ENCODE peak calls at places on chromosomes 3 and 15, in four cellular contexts. Z, R, K and G are unnamed samples.

GRCh38 chr3:14467723-14468620 is 65.6 kb downstream of the SLC6A6 start:
- DNase-seq in Z (peak), K (peak), R (peak), G (peak)

GRCh38 chr3:146505496-146505895 is 36.1 kb upstream of the PLSCR2 start:
- DNase-seq in R (no peak), Z (no peak), K (no peak), G (no peak)

GRCh38 chr3:29453278-29453961 is 172.5 kb downstream of the RBMS3 start:
- DNase-seq in K (no peak), Z (no peak), R (no peak), G (no peak)

GRCh38 chr3:16842710-16843270 is 42.0 kb upstream of the PLCL2 start:
- DNase-seq in Z (no peak), K (no peak), R (no peak), G (no peak)

GRCh38 chr15:77607111-77607893 is 25.4 kb downstream of the LINGO1 start:
- DNase-seq in K (peak), Z (no peak), R (no peak), G (no peak)

GRCh38 chr3:46299608-46300460 is 54.1 kb upstream of the CCR2 start:
- DNase-seq in Z (no peak), K (no peak), R (no peak), G (no peak)

GRCh38 chr3:16432714-16433113 is 80.8 kb downstream of the RFTN1 start:
- DNase-seq in Z (no peak), R (no peak), K (no peak), G (no peak)

GRCh38 chr3:76442374-76442915 is 597.5 kb upstream of the ROBO2 start:
- DNase-seq in Z (no peak), R (no peak), K (no peak), G (no peak)

GRCh38 chr15:44726568-44727461 is 9.5 kb upstream of the TRIM69 start:
- DNase-seq in Z (peak), K (peak), R (peak), G (no peak)

GRCh38 chr3:10779293-10779805 is 36.7 kb upstream of the SLC6A11 start:
- DNase-seq in K (no peak), R (no peak), Z (no peak), G (no peak)

GRCh38 chr3:174331095-174331802 is 527.9 kb upstream of the NAALADL2 start:
- DNase-seq in Z (no peak), R (no peak), K (no peak), G (no peak)

GRCh38 chr15:80804970-80805495 is 25.9 kb downstream of the CEMIP start:
- DNase-seq in K (no peak), Z (no peak), R (peak), G (no peak)

GRCh38 chr3:119175869-119176756 is 2.7 kb downstream of the UPK1B start:
- DNase-seq in K (no peak), Z (peak), R (no peak), G (no peak)
- TF ChIP-seq HMGXB4 in K (no peak), Z (no peak), R (no peak), G (no peak)

DNA sequence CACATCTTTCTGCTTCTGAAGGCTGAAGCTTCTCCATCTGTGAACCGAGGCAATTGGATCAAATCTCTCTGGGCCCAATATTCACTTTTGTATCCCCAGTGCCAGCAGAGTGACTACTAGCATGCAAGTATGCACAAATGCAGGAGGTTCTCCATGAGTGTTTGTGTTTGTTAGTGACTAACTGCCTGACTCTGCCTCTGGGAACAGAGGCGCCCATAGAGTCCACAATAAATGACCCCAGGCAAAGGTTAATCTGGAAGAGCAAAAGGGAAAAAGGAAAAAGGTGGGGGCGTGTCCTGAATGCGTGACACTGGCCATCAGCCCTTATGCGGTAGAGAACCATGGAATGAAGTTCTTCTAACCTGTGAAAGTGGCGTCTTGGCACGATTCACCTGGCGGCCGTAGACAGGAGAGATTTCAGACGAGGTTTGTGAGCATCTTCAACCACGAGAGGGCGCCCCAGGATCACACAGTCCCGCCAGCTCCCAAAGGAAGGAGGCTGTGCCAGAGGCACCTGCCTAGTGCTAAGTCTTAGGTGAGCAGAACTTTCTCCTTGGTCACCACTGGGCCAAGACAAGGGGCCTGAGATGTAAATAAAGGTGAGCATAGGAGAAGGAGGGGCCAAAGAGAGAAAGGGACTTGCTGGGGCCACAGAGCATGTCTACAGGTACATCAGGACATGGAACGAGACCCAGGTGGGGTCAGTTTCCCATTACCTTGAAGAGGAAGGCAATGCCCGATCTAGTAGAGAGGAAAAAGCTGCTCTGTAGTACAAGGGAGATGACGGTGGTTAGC is 44.2 kb downstream of the RBPMS2 start:
- DNase-seq in R (peak), Z (peak), K (peak), G (peak)
- TF ChIP-seq HMGXB4 in R (peak), Z (no peak), K (no peak), G (peak)

GRCh38 chr15:51286816-51287215 is 51.6 kb downstream of the CYP19A1 start:
- DNase-seq in R (peak), K (no peak), Z (no peak), G (no peak)
- TF ChIP-seq HMGXB4 in R (no peak), K (no peak), Z (no peak), G (no peak)

DNA sequence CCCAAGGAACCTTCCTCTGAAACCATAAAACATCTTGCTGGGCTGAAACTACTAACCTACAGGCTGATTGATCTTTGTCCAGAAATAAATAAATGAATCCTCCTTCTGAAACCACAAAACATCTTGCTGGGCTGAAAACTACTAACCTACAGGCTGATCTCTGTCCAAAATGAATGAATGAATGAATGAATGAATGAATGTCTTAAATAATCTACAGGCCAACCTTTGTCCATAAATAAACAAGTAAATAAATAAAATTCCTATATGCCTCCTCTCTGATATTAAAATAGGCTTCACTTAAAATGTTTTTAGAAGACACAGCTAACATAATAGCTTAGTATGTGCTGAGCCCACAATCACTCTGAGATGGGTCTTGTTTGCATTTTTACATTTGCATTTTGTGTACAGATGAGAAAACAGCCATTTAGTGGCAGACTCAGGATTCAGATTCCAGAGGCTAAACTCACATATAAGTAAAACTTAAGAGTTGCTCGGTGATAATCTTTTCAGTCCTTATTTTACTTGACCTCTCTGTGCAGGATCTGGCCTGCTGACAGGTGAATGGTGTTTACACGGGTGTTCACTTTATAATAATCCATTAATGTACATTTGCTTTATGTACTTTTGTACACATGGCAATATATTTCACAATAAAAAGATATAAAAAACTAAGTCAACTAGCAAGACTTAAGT is 10.4 kb downstream of the TJP1 start:
- DNase-seq in R (no peak), Z (no peak), K (no peak), G (no peak)
- TF ChIP-seq HMGXB4 in R (no peak), Z (no peak), K (no peak), G (no peak)

GRCh38 chr3:72012376-72012775 is 227.4 kb upstream of the PROK2 start:
- DNase-seq in Z (no peak), K (no peak), R (no peak), G (no peak)

GRCh38 chr3:72013104-72013503 is 228.2 kb upstream of the PROK2 start:
- DNase-seq in K (no peak), Z (no peak), R (no peak), G (no peak)

GRCh38 chr3:72010044-72010443 is 225.1 kb upstream of the PROK2 start:
- DNase-seq in K (no peak), Z (no peak), R (no peak), G (no peak)

GRCh38 chr3:72008226-72008996 is 223.5 kb upstream of the PROK2 start:
- DNase-seq in Z (no peak), R (no peak), K (no peak), G (no peak)

DNA sequence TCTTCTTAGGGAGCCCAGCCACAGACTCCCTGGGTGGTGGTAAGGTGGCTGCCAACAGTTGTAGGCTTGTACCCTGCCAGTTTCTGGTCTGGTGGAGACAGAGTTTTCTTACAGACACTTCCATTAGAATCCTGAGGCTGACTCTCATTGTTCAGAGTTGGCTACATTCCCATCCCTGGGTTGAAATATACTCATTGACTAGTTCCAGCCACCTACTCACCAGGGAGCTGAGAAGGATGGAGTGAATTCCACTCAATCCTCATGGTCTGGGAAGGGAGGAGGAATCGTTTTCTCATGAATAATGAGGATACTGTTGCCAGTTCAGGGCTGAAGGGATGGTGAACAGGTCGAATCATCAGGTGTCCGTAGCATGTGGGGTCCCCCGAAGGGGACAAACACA is 226.5 kb upstream of the PROK2 start:
- DNase-seq in R (no peak), Z (no peak), K (no peak), G (no peak)
- TF ChIP-seq HMGXB4 in R (no peak), Z (no peak), K (no peak), G (no peak)

DNA sequence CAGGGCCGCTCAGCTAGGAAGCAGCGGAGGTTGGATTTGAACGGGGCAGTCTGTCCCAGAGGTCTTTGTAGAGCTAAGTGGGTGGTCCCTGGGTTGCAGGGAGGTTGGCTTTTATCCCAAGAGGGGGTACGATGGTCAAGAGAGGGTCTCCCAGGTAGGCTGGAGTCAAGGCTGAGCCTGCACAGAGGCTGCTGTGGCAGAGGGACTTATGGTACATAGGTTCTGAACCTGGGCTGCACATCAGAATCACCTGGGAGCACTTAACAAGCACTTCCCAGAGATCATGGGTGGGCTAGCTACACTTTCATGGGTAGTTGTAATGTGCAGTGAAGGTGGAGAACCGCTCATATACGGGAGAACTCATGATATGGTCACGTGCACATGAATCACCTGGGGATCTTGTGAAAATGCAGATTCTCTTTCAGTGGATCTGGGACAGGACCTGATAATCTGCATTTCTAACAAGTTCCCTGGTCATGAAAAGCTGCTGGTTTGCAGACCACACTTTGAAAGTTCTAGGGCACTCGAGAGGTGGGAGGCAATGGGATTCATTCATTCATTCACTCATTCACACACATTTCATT is 2.9 kb upstream of the RASGRF1 start:
- DNase-seq in K (no peak), R (no peak), Z (no peak), G (no peak)
- TF ChIP-seq HMGXB4 in K (no peak), R (no peak), Z (no peak), G (no peak)

DNA sequence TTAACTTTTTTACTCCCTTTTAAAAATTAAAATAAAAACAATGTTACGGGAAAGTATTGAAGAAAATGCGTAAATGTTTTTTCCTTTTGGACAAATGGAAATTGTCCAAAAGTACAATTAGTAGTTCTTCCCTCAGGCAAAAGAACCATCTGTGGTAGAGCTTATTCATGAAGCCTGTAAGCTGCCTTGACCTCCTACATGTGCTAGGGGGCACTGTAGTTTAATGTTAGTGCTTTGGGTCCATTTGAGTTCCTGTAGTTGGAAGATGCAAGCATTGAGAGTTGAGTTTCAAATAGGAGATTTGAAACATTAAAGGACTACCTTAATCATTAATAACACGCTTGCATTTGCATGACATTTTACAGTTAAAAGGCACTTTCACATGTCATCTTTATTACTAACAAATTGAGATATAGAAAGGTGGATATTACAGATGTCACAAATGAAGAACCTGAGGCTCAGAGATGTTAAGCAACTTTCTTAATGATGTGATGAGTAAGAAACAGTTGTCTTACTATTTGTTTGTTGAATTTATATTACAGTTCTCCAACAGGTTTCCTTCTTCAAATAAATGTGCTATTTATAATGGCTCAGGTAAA is 1.8 kb upstream of the ZNF385D start:
- DNase-seq in K (peak), R (peak), Z (no peak), G (no peak)
- TF ChIP-seq HMGXB4 in K (no peak), R (no peak), Z (no peak), G (no peak)

GRCh38 chr15:41806291-41807181 is 21.4 kb upstream of the JMJD7 start:
- DNase-seq in R (peak), Z (no peak), K (no peak), G (peak)

GRCh38 chr15:41801850-41802455 is 25.9 kb upstream of the JMJD7 start:
- DNase-seq in Z (no peak), R (no peak), K (no peak), G (no peak)

GRCh38 chr15:41804361-41804760 is 23.5 kb upstream of the JMJD7 start:
- DNase-seq in K (no peak), Z (no peak), R (no peak), G (no peak)

GRCh38 chr15:41805711-41806110 is 22.2 kb upstream of the JMJD7 start:
- DNase-seq in K (no peak), R (no peak), Z (no peak), G (no peak)

GRCh38 chr15:41804920-41805666 is 22.8 kb upstream of the JMJD7 start:
- DNase-seq in K (no peak), R (no peak), Z (no peak), G (no peak)
- TF ChIP-seq HMGXB4 in K (no peak), R (no peak), Z (no peak), G (no peak)